ENCODE peak calls at places on chromosome 15, in four cellular contexts. J, M, S and W are unnamed samples.

GRCh38 chr15:55289573-55290360 is at the start of gene RAB27A:
- DNase-seq in J (peak; percentile 48), M (peak; percentile 72), S (peak; percentile 49), W (no peak)

GRCh38 chr15:63466378-63467192 is 37.8 kb upstream of the USP3 start:
- DNase-seq in J (peak; percentile 72), S (peak; percentile 46), M (no peak), W (peak; percentile 65)

GRCh38 chr15:41983621-41984571 is 11.5 kb upstream of the EHD4 start:
- DNase-seq in M (peak; percentile 32), S (no peak), J (no peak), W (no peak)

GRCh38 chr15:75712668-75713337 is at the start of gene CSPG4:
- DNase-seq in S (peak; percentile 35), M (peak; percentile 85), J (peak; percentile 71), W (peak; percentile 39)

GRCh38 chr15:73989001-73989798 is 2.9 kb downstream of the STOML1 start:
- DNase-seq in M (no peak), J (peak; percentile 79), S (peak; percentile 86), W (peak; percentile 62)

GRCh38 chr15:73965094-73965729 is 26.9 kb downstream of the STOML1 start:
- DNase-seq in S (no peak), M (no peak), J (no peak), W (no peak)

GRCh38 chr15:85582719-85583089 is 202.3 kb downstream of the AKAP13 start:
- DNase-seq in S (no peak), J (peak; percentile 58), M (peak; percentile 73), W (no peak)

GRCh38 chr15:38486946-38487345 is 33.0 kb downstream of the FAM98B start:
- DNase-seq in J (no peak), M (no peak), S (no peak), W (no peak)

GRCh38 chr15:43748376-43748775 is 2.1 kb downstream of the PDIA3 start:
- DNase-seq in S (no peak), M (no peak), J (peak; percentile 36), W (no peak)

GRCh38 chr15:79593119-79593869 is 161.2 kb downstream of the MINAR1 start:
- DNase-seq in J (peak; percentile 5), M (no peak), S (peak; percentile 22), W (no peak)

DNA sequence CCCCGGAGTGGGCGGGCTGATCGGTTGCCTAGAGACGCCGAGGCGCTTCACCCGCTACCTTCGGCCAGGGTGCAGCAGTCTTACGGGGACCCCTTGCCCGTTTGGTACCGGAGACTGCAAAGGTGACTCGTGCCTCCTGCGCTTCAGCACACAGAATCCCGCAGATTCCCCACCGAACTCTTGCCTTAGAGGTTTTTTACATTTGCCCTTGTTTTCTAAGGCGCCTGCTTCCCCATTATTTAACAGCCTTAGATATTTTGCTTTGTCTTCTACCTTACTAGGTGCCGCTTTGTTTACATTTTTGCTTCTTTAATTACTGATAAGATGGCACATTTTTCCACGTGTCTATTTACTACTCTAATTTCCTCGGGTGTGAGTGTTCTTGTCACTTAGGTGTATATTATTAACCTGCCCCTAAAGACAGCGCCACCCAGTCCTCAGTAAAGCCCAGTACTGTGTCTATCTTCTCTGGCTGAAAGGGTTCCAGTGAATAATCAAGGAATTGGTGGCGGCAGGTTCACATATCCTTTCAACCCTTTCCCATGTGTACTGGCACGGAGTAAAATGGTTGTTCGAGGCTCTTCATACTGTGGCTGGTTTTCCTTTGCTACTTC is 563 bp upstream of the CEP152 start:
- DNase-seq in J (no peak), S (no peak), M (no peak), W (no peak)
- TF ChIP-seq CTCF in J (no peak), S (peak; percentile 27), M (no peak), W (peak; percentile 35)

GRCh38 chr15:94168250-94168649 is 63.1 kb upstream of the MCTP2 start:
- DNase-seq in S (no peak), J (no peak), M (no peak), W (no peak)
- TF ChIP-seq CTCF in S (peak; percentile 63), J (no peak), M (no peak), W (peak; percentile 22)

DNA sequence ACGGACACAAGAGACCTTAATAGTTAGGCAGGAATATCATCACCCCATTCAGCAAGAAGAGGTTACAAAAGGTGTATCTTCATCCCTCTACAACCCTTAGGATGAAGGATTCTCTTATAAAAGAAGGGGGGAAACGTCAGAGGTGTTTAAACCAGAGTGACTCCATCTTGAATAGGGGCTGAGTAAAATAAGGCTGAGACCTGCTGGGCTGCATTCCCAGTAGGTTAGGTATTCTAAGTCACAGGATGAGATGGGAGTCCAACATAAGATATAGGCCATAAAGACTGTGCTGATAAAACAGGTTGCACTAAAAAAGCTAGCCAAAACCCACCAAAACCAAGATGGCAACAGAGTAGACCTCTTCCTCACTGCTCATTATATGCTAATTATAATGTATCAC is 16.5 kb downstream of the TRPM7 start:
- DNase-seq in M (no peak), J (no peak), S (no peak), W (no peak)
- TF ChIP-seq CTCF in M (no peak), J (no peak), S (no peak), W (no peak)

GRCh38 chr15:28897861-28898608 is 12.3 kb downstream of the APBA2 start:
- DNase-seq in M (no peak), S (no peak), J (no peak), W (no peak)
- TF ChIP-seq CTCF in M (no peak), S (no peak), J (no peak), W (no peak)

GRCh38 chr15:95829062-95829461 is 501.4 kb upstream of the NR2F2 start:
- DNase-seq in S (no peak), J (no peak), M (no peak), W (no peak)

GRCh38 chr15:95825198-95825597 is 505.3 kb upstream of the NR2F2 start:
- DNase-seq in M (no peak), J (no peak), S (no peak), W (no peak)

GRCh38 chr15:95825672-95826387 is 504.7 kb upstream of the NR2F2 start:
- DNase-seq in S (no peak), M (no peak), J (no peak), W (no peak)

GRCh38 chr15:95826388-95826781 is 504.1 kb upstream of the NR2F2 start:
- DNase-seq in J (no peak), M (no peak), S (no peak), W (no peak)

DNA sequence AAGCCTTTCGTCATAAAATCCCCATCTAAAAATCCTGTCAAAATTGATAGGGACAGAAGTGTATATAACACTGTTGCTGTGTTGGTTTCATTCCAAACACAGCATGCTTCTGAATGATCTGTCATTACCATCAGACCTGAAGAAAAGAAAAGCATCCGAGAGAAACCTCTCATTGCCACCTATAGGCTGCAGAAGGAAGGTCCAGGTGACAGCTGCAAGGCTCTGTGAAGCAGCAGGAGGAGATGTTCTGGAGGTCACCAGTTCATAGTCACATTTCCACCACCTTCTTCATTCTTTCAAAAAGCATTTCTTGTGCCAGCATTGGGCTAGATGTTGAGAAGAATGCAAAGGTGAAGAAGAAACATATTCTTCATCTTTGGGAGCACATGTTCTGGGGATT is 503.7 kb upstream of the NR2F2 start:
- DNase-seq in M (no peak), J (no peak), S (peak; percentile 6), W (no peak)
- TF ChIP-seq CTCF in M (no peak), J (no peak), S (peak; percentile 33), W (peak; percentile 44)

GRCh38 chr15:25136119-25136518 is 181.3 kb downstream of the SNRPN start:
- DNase-seq in S (no peak), J (peak; percentile 28), M (no peak), W (peak; percentile 7)

GRCh38 chr15:25133804-25134203 is 179.0 kb downstream of the SNRPN start:
- DNase-seq in M (no peak), S (no peak), J (no peak), W (no peak)

GRCh38 chr15:25137013-25137412 is 182.2 kb downstream of the SNRPN start:
- DNase-seq in J (no peak), M (no peak), S (no peak), W (no peak)

GRCh38 chr15:25134546-25134945 is 179.8 kb downstream of the SNRPN start:
- DNase-seq in S (no peak), J (peak; percentile 4), M (no peak), W (peak; percentile 2)
- TF ChIP-seq CTCF in S (peak; percentile 56), J (no peak), M (no peak), W (peak; percentile 8)

GRCh38 chr15:83206387-83206970 is 1.1 kb downstream of the HDGFL3 start:
- DNase-seq in M (no peak), S (no peak), J (peak; percentile 19), W (no peak)

GRCh38 chr15:83209333-83209732 is 1.7 kb upstream of the HDGFL3 start:
- DNase-seq in M (no peak), S (no peak), J (no peak), W (no peak)

GRCh38 chr15:83207622-83208356 is at the start of gene HDGFL3:
- DNase-seq in S (peak; percentile 25), J (peak; percentile 65), M (peak; percentile 72), W (peak; percentile 51)

GRCh38 chr15:83206971-83207621 is 527 bp downstream of the HDGFL3 start:
- DNase-seq in S (no peak), M (peak; percentile 66), J (peak; percentile 32), W (peak; percentile 9)

DNA sequence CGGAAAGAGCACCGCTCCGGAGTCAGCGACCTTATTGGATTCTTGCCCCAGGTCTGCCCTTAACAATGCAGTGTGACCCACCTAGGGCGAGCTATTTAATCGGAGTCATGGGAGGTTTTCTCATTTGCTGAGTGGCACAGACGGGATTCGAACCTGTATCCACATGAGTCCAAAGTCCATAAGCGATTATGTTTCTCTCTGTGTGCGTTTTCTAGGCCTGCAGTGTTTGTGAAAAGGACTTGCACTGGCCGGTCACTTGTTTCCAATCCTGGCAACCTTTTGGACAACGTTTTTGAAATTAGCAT is 686 bp upstream of the HDGFL3 start:
- DNase-seq in S (no peak), M (no peak), J (peak; percentile 29), W (no peak)
- TF ChIP-seq CTCF in S (no peak), M (no peak), J (no peak), W (peak; percentile 29)

DNA sequence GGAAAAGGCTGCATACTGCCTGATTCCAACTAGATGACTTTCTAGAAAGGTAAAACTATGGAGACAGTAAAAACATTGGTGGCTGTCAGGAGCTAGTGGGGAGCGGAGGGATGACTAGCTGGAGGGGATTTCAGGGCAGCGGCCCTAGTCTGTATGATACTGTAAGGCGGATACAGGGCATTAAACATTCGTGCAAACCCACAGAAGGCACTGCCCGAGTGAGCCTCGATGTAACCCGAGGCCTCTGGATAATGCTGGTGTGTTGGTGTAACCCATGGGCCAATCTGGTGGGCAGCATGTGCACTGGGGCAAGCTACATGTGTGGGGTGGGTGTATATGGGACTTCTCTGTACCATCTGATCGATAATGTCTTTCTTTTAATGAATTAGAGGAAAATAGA is 4.3 kb upstream of the OCA2 start:
- DNase-seq in M (no peak), J (no peak), S (no peak), W (no peak)
- TF ChIP-seq CTCF in M (no peak), J (no peak), S (no peak), W (no peak)